ENCODE peak calls at places on chromosomes 16 and 17, in nine cellular contexts. G is A549, T is IMR-90, M is hepatocyte, U is GM23248, O is OCI-LY7, E is mesenchymal stem cell, H is neural progenitor cell, K is fibroblast of lung. D is an unnamed sample.
A peak's percentile ranks its signal among the peaks of the same experiment; 100 is the strongest.

GRCh38 chr17:74484066-74484465 is 17.6 kb downstream of the CD300A start:
- DNase-seq in T (no peak), G (no peak), H (no peak), U (no peak), O (no peak), M (no peak), E (no peak), K (no peak), D (no peak)

GRCh38 chr16:89363621-89364393 is 126.6 kb downstream of the ANKRD11 start:
- DNase-seq in E (peak; percentile 89), M (peak; percentile 63), T (peak; percentile 86), H (peak; percentile 48), O (no peak), G (peak; percentile 65), K (peak; percentile 88), U (peak; percentile 84), D (peak; percentile 79)

GRCh38 chr17:12545877-12546513 is 119.7 kb upstream of the MYOCD start:
- DNase-seq in H (peak; percentile 68), U (peak; percentile 72), K (peak; percentile 38), E (peak; percentile 66), G (peak; percentile 55), O (peak; percentile 50), T (peak; percentile 63), M (peak; percentile 65), D (peak; percentile 26)

GRCh38 chr17:20948984-20949777 is 93.6 kb downstream of the USP22 start:
- DNase-seq in M (no peak), H (no peak), K (no peak), E (no peak), O (no peak), G (no peak), T (no peak), U (no peak), D (no peak)

GRCh38 chr16:51767564-51767963 is 616.5 kb upstream of the SALL1 start:
- DNase-seq in K (no peak), H (no peak), T (no peak), U (no peak), E (no peak), G (no peak), M (no peak), O (no peak), D (no peak)

GRCh38 chr17:45332989-45333701 is 16.3 kb upstream of the MAP3K14 start:
- DNase-seq in E (no peak), H (no peak), G (no peak), M (no peak), O (peak; percentile 69), T (no peak), K (peak; percentile 52), U (peak; percentile 43), D (peak; percentile 35)

GRCh38 chr16:165539-166374 is at the start of gene HBM:
- DNase-seq in H (peak; percentile 43), G (no peak), T (no peak), K (no peak), M (no peak), E (no peak), U (no peak), O (no peak), D (no peak)

GRCh38 chr17:60156746-60157145 is 7.0 kb downstream of the CA4 start:
- DNase-seq in E (no peak), H (no peak), U (no peak), T (no peak), M (no peak), O (no peak), K (no peak), G (no peak), D (no peak)

GRCh38 chr17:28396635-28397239 is 9.3 kb downstream of the SLC46A1 start:
- DNase-seq in M (no peak), H (no peak), K (no peak), E (no peak), O (no peak), G (no peak), U (no peak), T (no peak), D (no peak)

DNA sequence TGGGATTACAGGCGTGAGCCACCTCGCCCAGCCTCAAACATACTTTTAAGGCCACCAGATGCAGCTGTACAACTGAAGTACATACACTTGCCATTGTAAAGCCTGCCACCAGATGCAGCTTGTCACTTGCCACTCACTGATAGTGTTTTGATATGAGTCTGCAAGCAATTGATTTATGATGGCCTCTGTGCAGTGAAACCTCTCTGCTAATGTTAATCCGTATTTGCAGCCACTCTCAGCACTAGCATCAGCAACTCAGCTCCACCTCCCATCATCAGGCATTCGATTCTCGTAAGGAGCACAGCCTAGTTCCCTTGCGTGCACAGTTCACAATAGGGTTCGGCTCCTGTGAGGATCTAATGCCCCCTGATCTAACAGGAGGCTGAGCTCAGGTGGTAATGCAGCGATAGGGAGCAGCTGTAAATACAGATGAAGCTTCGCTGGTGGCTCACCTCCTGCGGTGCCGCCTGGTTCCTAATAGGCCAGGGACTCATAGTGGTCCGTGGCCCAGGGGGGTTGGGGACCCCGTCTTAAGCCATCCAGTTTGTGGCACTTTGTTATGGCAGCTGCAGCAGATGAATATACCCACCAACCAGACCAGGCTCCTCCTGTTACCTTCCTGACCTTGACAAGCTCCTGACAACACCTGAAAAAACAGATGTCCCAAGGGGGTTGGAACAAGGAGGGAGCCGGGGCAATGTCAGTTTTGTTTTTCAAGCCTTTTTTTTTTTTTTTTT is 1.3 kb upstream of the HERPUD1 start:
- DNase-seq in G (no peak), K (no peak), U (no peak), O (peak; percentile 69), H (peak; percentile 26), E (no peak), M (no peak), T (no peak), D (no peak)
- H3K4me2 ChIP-seq in G (peak overlapping the region; percentile 83), K (no peak overlapping the region), U (no peak overlapping the region), O (peak overlapping the region; percentile 82), H (no peak overlapping the region), E (no peak overlapping the region), M (peak overlapping the region; percentile 80), T (no peak overlapping the region), D (peak overlapping the region; percentile 82)

GRCh38 chr17:18262641-18263040 is 2.2 kb downstream of the MIEF2 start:
- DNase-seq in U (no peak), H (no peak), G (no peak), E (no peak), O (no peak), K (no peak), M (no peak), T (no peak), D (no peak)
- H3K4me2 ChIP-seq in U (no peak overlapping the region), H (no peak overlapping the region), G (no peak overlapping the region), E (no peak overlapping the region), O (no peak overlapping the region), K (no peak overlapping the region), M (no peak overlapping the region), T (no peak overlapping the region), D (no peak overlapping the region)

GRCh38 chr17:69466905-69467630 is 52.6 kb downstream of the MAP2K6 start:
- DNase-seq in T (peak; percentile 62), U (peak; percentile 22), E (peak; percentile 82), K (peak; percentile 78), M (peak; percentile 23), G (no peak), H (peak; percentile 77), O (no peak), D (peak; percentile 75)
- H3K4me2 ChIP-seq in T (no peak overlapping the region), U (no peak overlapping the region), E (no peak overlapping the region), K (peak overlapping the region; percentile 13), M (peak overlapping the region; percentile 14), G (peak overlapping the region; percentile 77), H (peak overlapping the region; percentile 61), O (no peak overlapping the region), D (no peak overlapping the region)

GRCh38 chr17:57443781-57444180 is 187.5 kb downstream of the MSI2 start:
- DNase-seq in G (no peak), U (no peak), T (no peak), O (no peak), H (no peak), E (no peak), M (no peak), K (no peak), D (no peak)

GRCh38 chr17:57447357-57448019 is 191.2 kb downstream of the MSI2 start:
- DNase-seq in E (no peak), M (no peak), O (no peak), U (no peak), H (no peak), T (no peak), G (no peak), K (no peak), D (no peak)

GRCh38 chr17:57445051-57445450 is 188.7 kb downstream of the MSI2 start:
- DNase-seq in E (peak; percentile 28), M (no peak), H (no peak), K (peak; percentile 80), U (no peak), O (no peak), T (no peak), G (peak; percentile 78), D (peak; percentile 70)

GRCh38 chr17:57444632-57445031 is 188.3 kb downstream of the MSI2 start:
- DNase-seq in H (peak; percentile 56), K (no peak), E (no peak), O (peak; percentile 26), G (no peak), M (no peak), T (no peak), U (no peak), D (no peak)

GRCh38 chr17:57445772-57446472 is 189.6 kb downstream of the MSI2 start:
- DNase-seq in O (no peak), K (peak; percentile 75), U (no peak), H (no peak), G (no peak), E (no peak), M (no peak), T (no peak), D (peak; percentile 68)
- H3K4me2 ChIP-seq in O (peak overlapping the region; percentile 59), K (no peak overlapping the region), U (no peak overlapping the region), H (no peak overlapping the region), G (peak overlapping the region; percentile 55), E (no peak overlapping the region), M (no peak overlapping the region), T (no peak overlapping the region), D (peak overlapping the region; percentile 65)

D was measured in astrocyte.